ENCODE peak calls at places on chromosomes 13 and 19, in nine cellular contexts. One of them, this sample, is unnamed.

GRCh38 chr13:114129649-114130062 is 2.8 kb downstream of the RASA3 start:
- DNase-seq in K562: no peak
- DNase-seq in NCI-H1105 treated with DMSO at 0.1 percent for 48 hours: no peak
- DNase-seq in left cardiac atrium: no peak
- DNase-seq in ascending aorta: no peak
- DNase-seq in RPMI8226: no peak
- DNase-seq in fibroblast of the conjunctiva: no peak
- DNase-seq in NCI-H446: no peak
- DNase-seq in NCI-H2081: no peak
- DNase-seq in this sample: no peak

GRCh38 chr19:58334691-58335249 is 8.0 kb downstream of the ZSCAN22 start:
- DNase-seq in ascending aorta: no peak
- DNase-seq in RPMI8226: no peak
- DNase-seq in fibroblast of the conjunctiva: no peak
- DNase-seq in K562: no peak
- DNase-seq in NCI-H446: no peak
- DNase-seq in NCI-H2081: no peak
- DNase-seq in left cardiac atrium: no peak
- DNase-seq in NCI-H1105 treated with DMSO at 0.1 percent for 48 hours: no peak
- DNase-seq in this sample: no peak

GRCh38 chr13:98274921-98275487 is 97.9 kb upstream of the RNF113B start:
- DNase-seq in NCI-H446: no peak
- DNase-seq in ascending aorta: no peak
- DNase-seq in NCI-H1105 treated with DMSO at 0.1 percent for 48 hours: no peak
- DNase-seq in left cardiac atrium: no peak
- DNase-seq in fibroblast of the conjunctiva: no peak
- DNase-seq in K562: no peak
- DNase-seq in RPMI8226: no peak
- DNase-seq in NCI-H2081: no peak
- DNase-seq in this sample: no peak

GRCh38 chr13:95296326-95296939 is 4.8 kb downstream of the ABCC4 start:
- DNase-seq in RPMI8226: peak; percentile 44
- DNase-seq in fibroblast of the conjunctiva: no peak
- DNase-seq in K562: no peak
- DNase-seq in NCI-H2081: no peak
- DNase-seq in left cardiac atrium: peak; percentile 37
- DNase-seq in NCI-H1105 treated with DMSO at 0.1 percent for 48 hours: no peak
- DNase-seq in ascending aorta: no peak
- DNase-seq in NCI-H446: no peak
- DNase-seq in this sample: no peak

GRCh38 chr19:55165952-55166529 is 372 bp downstream of the DNAAF3 start:
- DNase-seq in NCI-H1105 treated with DMSO at 0.1 percent for 48 hours: peak; percentile 89
- DNase-seq in left cardiac atrium: peak; percentile 70
- DNase-seq in RPMI8226: peak; percentile 88
- DNase-seq in fibroblast of the conjunctiva: peak; percentile 59
- DNase-seq in NCI-H446: peak; percentile 30
- DNase-seq in ascending aorta: no peak
- DNase-seq in NCI-H2081: peak; percentile 58
- DNase-seq in K562: peak; percentile 47
- DNase-seq in this sample: no peak

GRCh38 chr13:63274772-63275171 is 1859.1 kb upstream of the PCDH20 start:
- DNase-seq in fibroblast of the conjunctiva: no peak
- DNase-seq in left cardiac atrium: no peak
- DNase-seq in NCI-H1105 treated with DMSO at 0.1 percent for 48 hours: no peak
- DNase-seq in ascending aorta: no peak
- DNase-seq in NCI-H2081: no peak
- DNase-seq in NCI-H446: no peak
- DNase-seq in K562: no peak
- DNase-seq in RPMI8226: no peak
- DNase-seq in this sample: no peak

GRCh38 chr19:22422220-22422619 is at the start of gene ZNF98:
- DNase-seq in ascending aorta: no peak
- DNase-seq in NCI-H446: no peak
- DNase-seq in fibroblast of the conjunctiva: peak; percentile 3
- DNase-seq in RPMI8226: peak; percentile 95
- DNase-seq in NCI-H2081: no peak
- DNase-seq in K562: no peak
- DNase-seq in NCI-H1105 treated with DMSO at 0.1 percent for 48 hours: no peak
- DNase-seq in left cardiac atrium: peak; percentile 89
- DNase-seq in this sample: no peak

GRCh38 chr19:40524133-40524549 is 52.5 kb upstream of the SHKBP1 start:
- DNase-seq in ascending aorta: no peak
- DNase-seq in NCI-H446: no peak
- DNase-seq in NCI-H1105 treated with DMSO at 0.1 percent for 48 hours: no peak
- DNase-seq in RPMI8226: no peak
- DNase-seq in left cardiac atrium: no peak
- DNase-seq in NCI-H2081: no peak
- DNase-seq in fibroblast of the conjunctiva: no peak
- DNase-seq in K562: no peak
- DNase-seq in this sample: no peak

GRCh38 chr19:43789029-43789428 is 8.3 kb upstream of the KCNN4 start:
- DNase-seq in fibroblast of the conjunctiva: no peak
- DNase-seq in NCI-H2081: no peak
- DNase-seq in RPMI8226: peak; percentile 15
- DNase-seq in K562: no peak
- DNase-seq in NCI-H1105 treated with DMSO at 0.1 percent for 48 hours: no peak
- DNase-seq in ascending aorta: no peak
- DNase-seq in left cardiac atrium: no peak
- DNase-seq in NCI-H446: no peak
- DNase-seq in this sample: no peak

GRCh38 chr19:38149597-38149996 is 74.4 kb downstream of the DPF1 start:
- DNase-seq in NCI-H446: no peak
- DNase-seq in NCI-H2081: no peak
- DNase-seq in ascending aorta: no peak
- DNase-seq in left cardiac atrium: no peak
- DNase-seq in fibroblast of the conjunctiva: no peak
- DNase-seq in K562: peak; percentile 43
- DNase-seq in RPMI8226: no peak
- DNase-seq in NCI-H1105 treated with DMSO at 0.1 percent for 48 hours: no peak
- DNase-seq in this sample: no peak

GRCh38 chr19:41792513-41793413 is 3.6 kb upstream of the CEACAM3 start:
- DNase-seq in NCI-H2081: no peak
- DNase-seq in ascending aorta: no peak
- DNase-seq in NCI-H1105 treated with DMSO at 0.1 percent for 48 hours: peak; percentile 7
- DNase-seq in fibroblast of the conjunctiva: peak; percentile 32
- DNase-seq in K562: peak; percentile 77
- DNase-seq in RPMI8226: peak; percentile 70
- DNase-seq in NCI-H446: no peak
- DNase-seq in left cardiac atrium: peak; percentile 48
- DNase-seq in this sample: peak; percentile 8

GRCh38 chr19:45650722-45651121 is 11.5 kb upstream of the EML2 start:
- DNase-seq in NCI-H1105 treated with DMSO at 0.1 percent for 48 hours: no peak
- DNase-seq in ascending aorta: no peak
- DNase-seq in NCI-H446: no peak
- DNase-seq in RPMI8226: no peak
- DNase-seq in NCI-H2081: no peak
- DNase-seq in K562: no peak
- DNase-seq in left cardiac atrium: no peak
- DNase-seq in fibroblast of the conjunctiva: no peak
- DNase-seq in this sample: no peak

GRCh38 chr19:33446156-33446917 is 72.8 kb downstream of the CEBPG start:
- DNase-seq in RPMI8226: no peak
- DNase-seq in ascending aorta: no peak
- DNase-seq in NCI-H446: no peak
- DNase-seq in NCI-H1105 treated with DMSO at 0.1 percent for 48 hours: no peak
- DNase-seq in K562: no peak
- DNase-seq in NCI-H2081: no peak
- DNase-seq in left cardiac atrium: peak; percentile 5
- DNase-seq in fibroblast of the conjunctiva: no peak
- DNase-seq in this sample: no peak

GRCh38 chr13:49587311-49587847 is 2.0 kb upstream of the RCBTB1 start:
- DNase-seq in left cardiac atrium: no peak
- DNase-seq in ascending aorta: no peak
- DNase-seq in NCI-H1105 treated with DMSO at 0.1 percent for 48 hours: no peak
- DNase-seq in NCI-H2081: no peak
- DNase-seq in NCI-H446: no peak
- DNase-seq in RPMI8226: no peak
- DNase-seq in fibroblast of the conjunctiva: no peak
- DNase-seq in K562: no peak
- DNase-seq in this sample: no peak

GRCh38 chr13:83449666-83450395 is 432.4 kb downstream of the SLITRK1 start:
- DNase-seq in NCI-H446: no peak
- DNase-seq in NCI-H2081: no peak
- DNase-seq in fibroblast of the conjunctiva: peak; percentile 18
- DNase-seq in K562: no peak
- DNase-seq in RPMI8226: no peak
- DNase-seq in ascending aorta: no peak
- DNase-seq in NCI-H1105 treated with DMSO at 0.1 percent for 48 hours: no peak
- DNase-seq in left cardiac atrium: no peak
- DNase-seq in this sample: peak; percentile 8

GRCh38 chr19:54137913-54138776 is 583 bp downstream of the CNOT3 start:
- DNase-seq in RPMI8226: peak; percentile 34
- DNase-seq in left cardiac atrium: peak; percentile 45
- DNase-seq in NCI-H2081: peak; percentile 18
- DNase-seq in ascending aorta: no peak
- DNase-seq in fibroblast of the conjunctiva: no peak
- DNase-seq in NCI-H446: no peak
- DNase-seq in NCI-H1105 treated with DMSO at 0.1 percent for 48 hours: no peak
- DNase-seq in K562: peak; percentile 78
- DNase-seq in this sample: no peak

GRCh38 chr13:25018729-25019115 is 77.2 kb upstream of the PABPC3 start:
- DNase-seq in ascending aorta: no peak
- DNase-seq in K562: no peak
- DNase-seq in NCI-H2081: peak; percentile 17
- DNase-seq in NCI-H1105 treated with DMSO at 0.1 percent for 48 hours: no peak
- DNase-seq in left cardiac atrium: no peak
- DNase-seq in fibroblast of the conjunctiva: no peak
- DNase-seq in RPMI8226: peak; percentile 29
- DNase-seq in NCI-H446: no peak
- DNase-seq in this sample: no peak

GRCh38 chr13:60074397-60074796 is 89.3 kb downstream of the DIAPH3 start:
- DNase-seq in fibroblast of the conjunctiva: no peak
- DNase-seq in RPMI8226: no peak
- DNase-seq in ascending aorta: no peak
- DNase-seq in NCI-H1105 treated with DMSO at 0.1 percent for 48 hours: no peak
- DNase-seq in NCI-H446: no peak
- DNase-seq in left cardiac atrium: no peak
- DNase-seq in NCI-H2081: no peak
- DNase-seq in K562: no peak
- DNase-seq in this sample: no peak

GRCh38 chr19:34733266-34733825 is 697 bp upstream of the ZNF181 start:
- DNase-seq in ascending aorta: peak; percentile 15
- DNase-seq in NCI-H2081: no peak
- DNase-seq in K562: peak; percentile 42
- DNase-seq in RPMI8226: no peak
- DNase-seq in fibroblast of the conjunctiva: no peak
- DNase-seq in NCI-H446: peak; percentile 76
- DNase-seq in NCI-H1105 treated with DMSO at 0.1 percent for 48 hours: peak; percentile 48
- DNase-seq in left cardiac atrium: peak; percentile 72
- DNase-seq in this sample: no peak

GRCh38 chr19:15252398-15253018 is 20.3 kb upstream of the EPHX3 start:
- DNase-seq in NCI-H1105 treated with DMSO at 0.1 percent for 48 hours: no peak
- DNase-seq in NCI-H2081: no peak
- DNase-seq in ascending aorta: no peak
- DNase-seq in K562: no peak
- DNase-seq in RPMI8226: no peak
- DNase-seq in left cardiac atrium: no peak
- DNase-seq in NCI-H446: no peak
- DNase-seq in fibroblast of the conjunctiva: no peak
- DNase-seq in this sample: peak; percentile 22

GRCh38 chr19:19748249-19748938 is 15.5 kb upstream of the ZNF14 start:
- DNase-seq in RPMI8226: no peak
- DNase-seq in ascending aorta: no peak
- DNase-seq in NCI-H1105 treated with DMSO at 0.1 percent for 48 hours: no peak
- DNase-seq in K562: no peak
- DNase-seq in left cardiac atrium: no peak
- DNase-seq in fibroblast of the conjunctiva: no peak
- DNase-seq in NCI-H2081: no peak
- DNase-seq in NCI-H446: no peak
- DNase-seq in this sample: no peak

GRCh38 chr13:42039946-42040729 is 8.3 kb upstream of the DGKH start:
- DNase-seq in ascending aorta: peak; percentile 65
- DNase-seq in fibroblast of the conjunctiva: peak; percentile 65
- DNase-seq in left cardiac atrium: peak; percentile 93
- DNase-seq in RPMI8226: peak; percentile 90
- DNase-seq in NCI-H1105 treated with DMSO at 0.1 percent for 48 hours: peak; percentile 30
- DNase-seq in NCI-H446: peak; percentile 42
- DNase-seq in NCI-H2081: peak; percentile 76
- DNase-seq in K562: peak; percentile 89
- DNase-seq in this sample: peak; percentile 76

GRCh38 chr19:2507109-2507508 is 31.2 kb downstream of the GADD45B start:
- DNase-seq in NCI-H2081: peak; percentile 94
- DNase-seq in NCI-H1105 treated with DMSO at 0.1 percent for 48 hours: peak; percentile 81
- DNase-seq in ascending aorta: no peak
- DNase-seq in RPMI8226: peak; percentile 25
- DNase-seq in NCI-H446: no peak
- DNase-seq in left cardiac atrium: no peak
- DNase-seq in K562: no peak
- DNase-seq in fibroblast of the conjunctiva: no peak
- DNase-seq in this sample: no peak

GRCh38 chr13:110726726-110727125 is 13.2 kb downstream of the ING1 start:
- DNase-seq in NCI-H2081: no peak
- DNase-seq in NCI-H1105 treated with DMSO at 0.1 percent for 48 hours: no peak
- DNase-seq in K562: no peak
- DNase-seq in RPMI8226: no peak
- DNase-seq in NCI-H446: no peak
- DNase-seq in ascending aorta: no peak
- DNase-seq in fibroblast of the conjunctiva: no peak
- DNase-seq in left cardiac atrium: no peak
- DNase-seq in this sample: no peak

GRCh38 chr13:110352735-110353134 is 45.7 kb downstream of the COL4A2 start:
- DNase-seq in K562: peak; percentile 16
- DNase-seq in NCI-H1105 treated with DMSO at 0.1 percent for 48 hours: no peak
- DNase-seq in left cardiac atrium: no peak
- DNase-seq in NCI-H2081: no peak
- DNase-seq in RPMI8226: peak; percentile 6
- DNase-seq in ascending aorta: no peak
- DNase-seq in fibroblast of the conjunctiva: no peak
- DNase-seq in NCI-H446: no peak
- DNase-seq in this sample: no peak

GRCh38 chr13:38897521-38897920 is 93.1 kb downstream of the STOML3 start:
- DNase-seq in ascending aorta: no peak
- DNase-seq in RPMI8226: no peak
- DNase-seq in NCI-H446: no peak
- DNase-seq in NCI-H2081: no peak
- DNase-seq in NCI-H1105 treated with DMSO at 0.1 percent for 48 hours: no peak
- DNase-seq in left cardiac atrium: no peak
- DNase-seq in K562: no peak
- DNase-seq in fibroblast of the conjunctiva: no peak
- DNase-seq in this sample: no peak

GRCh38 chr13:27006519-27007161 is 165.0 kb downstream of the USP12 start:
- DNase-seq in NCI-H2081: peak; percentile 85
- DNase-seq in fibroblast of the conjunctiva: no peak
- DNase-seq in left cardiac atrium: no peak
- DNase-seq in ascending aorta: no peak
- DNase-seq in RPMI8226: no peak
- DNase-seq in NCI-H446: no peak
- DNase-seq in K562: no peak
- DNase-seq in NCI-H1105 treated with DMSO at 0.1 percent for 48 hours: peak; percentile 73
- DNase-seq in this sample: no peak

GRCh38 chr19:12769689-12770088 is 5.7 kb downstream of the HOOK2 start:
- DNase-seq in left cardiac atrium: no peak
- DNase-seq in fibroblast of the conjunctiva: no peak
- DNase-seq in K562: peak; percentile 35
- DNase-seq in NCI-H1105 treated with DMSO at 0.1 percent for 48 hours: no peak
- DNase-seq in NCI-H446: no peak
- DNase-seq in ascending aorta: no peak
- DNase-seq in RPMI8226: no peak
- DNase-seq in NCI-H2081: no peak
- DNase-seq in this sample: no peak

GRCh38 chr19:4969772-4970531 is 1.0 kb downstream of the KDM4B start:
- DNase-seq in K562: no peak
- DNase-seq in NCI-H446: no peak
- DNase-seq in NCI-H2081: no peak
- DNase-seq in NCI-H1105 treated with DMSO at 0.1 percent for 48 hours: no peak
- DNase-seq in ascending aorta: no peak
- DNase-seq in fibroblast of the conjunctiva: no peak
- DNase-seq in RPMI8226: peak; percentile 64
- DNase-seq in left cardiac atrium: no peak
- DNase-seq in this sample: no peak

GRCh38 chr19:16190736-16191135 is 5.5 kb downstream of the FAM32A start:
- DNase-seq in left cardiac atrium: no peak
- DNase-seq in ascending aorta: no peak
- DNase-seq in K562: no peak
- DNase-seq in RPMI8226: no peak
- DNase-seq in NCI-H1105 treated with DMSO at 0.1 percent for 48 hours: no peak
- DNase-seq in NCI-H2081: no peak
- DNase-seq in NCI-H446: no peak
- DNase-seq in fibroblast of the conjunctiva: no peak
- DNase-seq in this sample: no peak

GRCh38 chr13:33934936-33935510 is 117.1 kb downstream of the RFC3 start:
- DNase-seq in NCI-H446: no peak
- DNase-seq in K562: no peak
- DNase-seq in ascending aorta: no peak
- DNase-seq in fibroblast of the conjunctiva: no peak
- DNase-seq in RPMI8226: no peak
- DNase-seq in NCI-H1105 treated with DMSO at 0.1 percent for 48 hours: no peak
- DNase-seq in NCI-H2081: no peak
- DNase-seq in left cardiac atrium: no peak
- DNase-seq in this sample: no peak